ENCODE peak calls at places on chromosomes 11 and 22, in eight cellular contexts. Z is HCT116, E is fibroblast of lung, W is transverse colon, V is SJSA1, A is heart left ventricle, J is hepatocyte, T is pancreas. O is an unnamed sample. For H3K36me3 and H3K4me1, the result is how much of the 10 kb centered on the place peaks cover.

GRCh38 chr11:32829157-32829679 is 509 bp upstream of the PRRG4 start:
- DNase-seq in Z (no peak), E (no peak), W (no peak), V (no peak), A (no peak), J (peak), T (no peak), O (peak)

GRCh38 chr11:16924826-16925494 is 89.3 kb downstream of the PLEKHA7 start:
- DNase-seq in Z (peak), E (peak), W (peak), V (no peak), A (peak), J (peak), T (peak), O (peak)

GRCh38 chr11:66115638-66116410 is 45.8 kb downstream of the PACS1 start:
- DNase-seq in Z (no peak), E (peak), W (no peak), V (no peak), A (no peak), J (no peak), T (no peak), O (no peak)

GRCh38 chr11:117424781-117425180 is 97.1 kb downstream of the CEP164 start:
- DNase-seq in Z (no peak), E (no peak), W (no peak), V (no peak), A (no peak), J (no peak), T (no peak), O (no peak)

GRCh38 chr22:23240639-23241389 is 60.5 kb downstream of the BCR start:
- DNase-seq in Z (no peak), E (no peak), W (no peak), V (no peak), A (no peak), J (no peak), T (no peak), O (no peak)

GRCh38 chr22:38260760-38261477 is 11.9 kb downstream of the TMEM184B start:
- DNase-seq in Z (no peak), E (peak), W (no peak), V (no peak), A (no peak), J (no peak), T (no peak), O (peak)

GRCh38 chr11:35814720-35815305 is 129.0 kb upstream of the LDLRAD3 start:
- DNase-seq in Z (no peak), E (no peak), W (no peak), V (no peak), A (no peak), J (no peak), T (no peak), O (no peak)

GRCh38 chr22:35708917-35709316 is 8.8 kb upstream of the APOL5 start:
- DNase-seq in Z (no peak), E (no peak), W (no peak), V (no peak), A (no peak), J (no peak), T (no peak), O (no peak)

GRCh38 chr11:21552910-21553309 is 640.0 kb upstream of the ANO5 start:
- DNase-seq in Z (no peak), E (peak), W (no peak), V (no peak), A (no peak), J (peak), T (no peak), O (no peak)

GRCh38 chr11:131664246-131664645 is 293.8 kb downstream of the NTM start:
- DNase-seq in Z (no peak), E (no peak), W (no peak), V (no peak), A (no peak), J (no peak), T (no peak), O (no peak)

GRCh38 chr11:72662036-72662435 is 12.2 kb downstream of the PDE2A start:
- DNase-seq in Z (no peak), E (no peak), W (no peak), V (no peak), A (no peak), J (no peak), T (no peak), O (no peak)

GRCh38 chr11:43756575-43756974 is 76.0 kb downstream of the HSD17B12 start:
- DNase-seq in Z (no peak), E (peak), W (no peak), V (no peak), A (no peak), J (no peak), T (no peak), O (peak)

GRCh38 chr11:71245601-71246391 is 6.6 kb downstream of the SHANK2 start:
- DNase-seq in Z (no peak), E (no peak), W (no peak), V (no peak), A (no peak), J (no peak), T (no peak), O (no peak)

GRCh38 chr11:130427049-130427388 is 1.4 kb downstream of the ADAMTS8 start:
- DNase-seq in Z (no peak), E (no peak), W (no peak), V (no peak), A (no peak), J (no peak), T (no peak), O (no peak)
- H3K4me3 ChIP-seq in Z (no peak), E (peak), W (peak), V (no peak), A (peak), J (no peak), T (no peak), O (no peak)

GRCh38 chr22:31691408-31691807 is 29.4 kb upstream of the PISD start:
- DNase-seq in Z (no peak), E (no peak), W (no peak), V (no peak), A (no peak), J (no peak), T (no peak), O (no peak)
- H3K36me3 ChIP-seq in Z (under half), E (under half), W (under half), V (under half), A (under half), J (under half), T (under half), O (half or more)

GRCh38 chr11:128507936-128508335 is 79.4 kb downstream of the ETS1 start:
- DNase-seq in Z (no peak), E (no peak), W (no peak), V (no peak), A (no peak), J (no peak), T (no peak), O (no peak)

GRCh38 chr11:128508785-128509518 is 78.4 kb downstream of the ETS1 start:
- DNase-seq in Z (no peak), E (peak), W (no peak), V (no peak), A (no peak), J (no peak), T (no peak), O (peak)

GRCh38 chr11:128511712-128512111 is 75.6 kb downstream of the ETS1 start:
- DNase-seq in Z (no peak), E (no peak), W (no peak), V (no peak), A (no peak), J (no peak), T (no peak), O (no peak)

GRCh38 chr11:128512478-128513127 is 74.8 kb downstream of the ETS1 start:
- DNase-seq in Z (no peak), E (no peak), W (no peak), V (no peak), A (no peak), J (no peak), T (no peak), O (no peak)

GRCh38 chr11:128509990-128510389 is 77.4 kb downstream of the ETS1 start:
- DNase-seq in Z (no peak), E (peak), W (no peak), V (no peak), A (no peak), J (no peak), T (no peak), O (peak)
- H3K4me1 ChIP-seq in Z (under half), E (under half), W (half or more), V (half or more), A (half or more), J (under half), T (under half), O (half or more)

GRCh38 chr11:104443387-104443786 is 279.4 kb upstream of the PDGFD start:
- DNase-seq in Z (no peak), E (peak), W (no peak), V (no peak), A (no peak), J (no peak), T (no peak), O (no peak)
- H3K4me3 ChIP-seq in Z (no peak), E (no peak), W (no peak), V (no peak), A (no peak), J (no peak), T (no peak), O (no peak)

GRCh38 chr11:57240757-57241156 is 3.7 kb upstream of the APLNR start:
- DNase-seq in Z (no peak), E (no peak), W (no peak), V (no peak), A (no peak), J (no peak), T (no peak), O (no peak)

GRCh38 chr11:57240007-57240406 is 3.0 kb upstream of the APLNR start:
- DNase-seq in Z (no peak), E (no peak), W (no peak), V (no peak), A (no peak), J (no peak), T (no peak), O (no peak)

GRCh38 chr11:57241311-57241972 is 4.4 kb upstream of the APLNR start:
- DNase-seq in Z (no peak), E (no peak), W (no peak), V (no peak), A (no peak), J (no peak), T (no peak), O (no peak)

GRCh38 chr11:57237204-57237681 is at the start of gene APLNR:
- DNase-seq in Z (no peak), E (no peak), W (no peak), V (no peak), A (no peak), J (no peak), T (no peak), O (no peak)

GRCh38 chr11:57239348-57239747 is 2.3 kb upstream of the APLNR start:
- DNase-seq in Z (no peak), E (no peak), W (no peak), V (no peak), A (no peak), J (no peak), T (no peak), O (no peak)
- H3K36me3 ChIP-seq in Z (under half), E (under half), W (under half), V (under half), A (under half), J (under half), T (under half), O (under half)

DNA sequence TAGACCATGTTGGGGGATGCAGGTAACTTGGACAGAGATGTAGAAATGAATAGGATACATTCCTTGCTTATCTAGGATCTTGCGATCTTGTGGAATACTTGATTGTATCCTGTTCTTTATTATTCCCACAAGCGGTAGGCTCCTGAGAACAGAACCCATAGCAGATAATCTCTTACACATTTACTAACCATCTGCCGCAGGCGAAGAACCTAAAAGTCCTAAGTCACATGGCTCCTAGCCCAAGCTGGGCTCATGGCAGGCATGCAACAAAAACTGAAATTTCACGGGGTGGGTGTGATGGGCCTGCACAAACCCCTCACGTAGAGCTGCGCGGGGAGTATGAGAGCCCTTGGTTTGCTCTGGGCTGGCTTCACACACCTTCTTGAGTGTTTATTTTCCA is 177.4 kb upstream of the NECTIN1 start:
- DNase-seq in Z (no peak), E (no peak), W (no peak), V (no peak), A (no peak), J (no peak), T (no peak), O (no peak)
- H3K4me1 ChIP-seq in Z (under half), E (under half), W (half or more), V (under half), A (under half), J (under half), T (under half), O (under half)

DNA sequence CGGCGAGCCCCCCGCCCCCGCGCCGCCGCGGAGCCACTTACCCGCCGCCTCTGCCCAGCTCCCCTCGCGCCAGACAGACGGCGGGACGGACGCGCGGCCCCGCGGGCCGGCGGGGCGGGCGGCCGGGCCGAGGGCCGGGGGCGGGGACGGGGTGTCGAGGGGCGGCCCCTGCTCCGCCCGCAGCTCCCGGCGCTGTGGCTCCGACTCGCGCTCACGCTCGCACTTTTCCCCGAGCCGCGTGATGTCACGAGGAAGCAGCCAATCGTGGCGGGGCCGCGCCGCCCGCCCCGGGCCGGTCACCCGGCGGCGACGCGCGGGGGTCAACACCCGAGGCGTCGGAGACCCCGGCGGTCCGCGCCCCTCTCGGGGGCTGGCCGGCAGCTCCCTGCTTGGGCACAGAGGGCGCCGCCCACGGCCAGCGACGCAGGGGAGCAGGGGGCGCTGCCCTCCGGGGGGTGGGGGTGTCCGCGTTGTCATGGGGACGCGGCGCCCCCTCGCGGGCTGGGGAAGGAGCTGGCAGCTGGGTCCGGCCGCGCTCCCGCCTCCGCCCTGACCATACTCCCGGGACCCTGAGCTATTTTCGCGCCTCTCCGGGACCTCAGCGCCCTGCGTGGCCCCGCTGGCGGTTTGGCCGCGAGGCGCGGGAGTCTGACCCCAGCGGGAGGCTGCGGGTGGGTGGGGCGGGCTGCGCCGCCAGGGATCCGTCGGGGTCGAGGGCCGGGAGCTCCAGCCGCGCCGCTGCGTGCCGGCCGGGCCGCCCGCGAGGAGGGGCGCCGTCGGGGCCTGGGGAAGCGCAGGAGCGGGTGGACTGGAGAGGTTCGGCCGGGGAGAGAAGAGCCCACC is at the start of gene CHRM4:
- DNase-seq in Z (no peak), E (peak), W (peak), V (peak), A (no peak), J (peak), T (peak), O (peak)
- H3K4me3 ChIP-seq in Z (peak), E (peak), W (peak), V (peak), A (peak), J (peak), T (peak), O (peak)

GRCh38 chr22:29816128-29816527 is 21.9 kb downstream of the ASCC2 start:
- DNase-seq in Z (no peak), E (no peak), W (no peak), V (no peak), A (peak), J (no peak), T (peak), O (no peak)

GRCh38 chr22:29815580-29815979 is 22.5 kb downstream of the ASCC2 start:
- DNase-seq in Z (no peak), E (no peak), W (no peak), V (no peak), A (no peak), J (no peak), T (no peak), O (no peak)

GRCh38 chr22:29816980-29817379 is 21.1 kb downstream of the ASCC2 start:
- DNase-seq in Z (no peak), E (no peak), W (no peak), V (no peak), A (no peak), J (no peak), T (no peak), O (no peak)

GRCh38 chr22:29816539-29816938 is 21.5 kb downstream of the ASCC2 start:
- DNase-seq in Z (no peak), E (no peak), W (no peak), V (no peak), A (no peak), J (no peak), T (no peak), O (no peak)

GRCh38 chr22:29817724-29818123 is 20.4 kb downstream of the ASCC2 start:
- DNase-seq in Z (no peak), E (no peak), W (no peak), V (no peak), A (no peak), J (no peak), T (no peak), O (no peak)
- H3K36me3 ChIP-seq in Z (under half), E (under half), W (under half), V (half or more), A (under half), J (under half), T (under half), O (half or more)

DNA sequence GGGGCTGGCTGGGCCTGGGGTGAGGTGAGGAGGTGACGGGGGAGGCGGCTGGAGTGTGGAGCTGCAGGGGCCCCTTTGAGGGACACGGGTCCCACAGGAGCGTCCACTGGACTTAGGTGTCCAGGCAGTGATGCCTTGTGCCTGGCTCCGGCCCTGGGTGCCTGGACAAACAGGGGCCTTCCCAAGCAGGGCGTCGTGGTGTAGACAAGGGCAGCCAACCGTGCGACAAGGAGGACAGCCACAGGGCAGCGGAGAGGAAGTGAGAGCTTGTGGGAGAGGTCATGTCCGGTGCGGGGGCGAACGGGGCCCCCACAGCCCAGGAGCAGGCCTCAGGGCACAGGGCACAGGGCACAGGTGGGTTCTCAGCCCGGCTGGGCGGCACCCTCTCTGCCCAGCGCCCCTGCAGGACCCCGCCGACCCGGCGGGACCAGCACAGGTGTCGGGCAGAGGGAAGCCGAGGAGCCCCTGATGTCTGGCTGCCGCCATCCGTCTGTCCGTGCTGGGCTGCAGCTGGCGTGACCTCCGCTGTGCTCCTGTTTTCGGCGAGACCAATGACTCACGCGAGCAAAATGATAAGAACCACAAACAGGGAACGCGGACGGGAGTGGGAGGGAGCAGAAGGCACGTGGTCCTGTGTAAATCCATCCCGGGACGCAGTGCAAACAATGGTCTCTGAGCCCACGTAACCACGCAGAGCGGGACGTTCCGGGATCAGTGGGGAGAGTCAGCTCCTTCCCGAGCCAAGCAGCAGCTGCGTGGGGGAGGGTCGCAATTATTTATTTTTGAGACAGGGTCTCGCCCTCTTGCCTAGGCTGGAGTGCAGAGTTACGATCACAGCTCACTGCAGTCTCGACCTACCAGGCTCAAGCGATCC is 49.1 kb upstream of the A4GALT start:
- DNase-seq in Z (no peak), E (peak), W (peak), V (peak), A (peak), J (peak), T (peak), O (no peak)
- H3K4me1 ChIP-seq in Z (under half), E (under half), W (under half), V (under half), A (under half), J (under half), T (under half), O (under half)

DNA sequence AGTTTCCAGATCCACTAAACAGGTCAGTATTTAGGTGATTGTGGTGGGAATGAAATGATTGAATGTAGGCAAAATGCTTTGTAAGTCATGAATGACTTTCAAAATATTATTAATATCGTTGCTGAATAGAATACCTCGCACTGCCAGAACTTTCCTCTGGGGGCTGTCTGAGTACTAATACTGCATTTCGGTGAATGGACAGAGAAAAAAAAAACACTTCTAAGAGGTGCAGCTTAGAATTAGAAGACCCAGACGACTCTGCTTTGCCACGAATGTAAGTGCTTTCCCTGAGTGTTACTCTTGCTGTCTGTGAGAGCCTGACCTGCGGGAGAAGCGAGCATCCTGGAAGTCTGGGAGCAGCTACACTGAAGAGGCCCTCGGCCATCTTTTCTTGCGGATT is 95.0 kb downstream of the SCN3B start:
- DNase-seq in Z (no peak), E (peak), W (no peak), V (no peak), A (no peak), J (no peak), T (no peak), O (peak)
- H3K4me3 ChIP-seq in Z (no peak), E (no peak), W (peak), V (peak), A (peak), J (no peak), T (no peak), O (peak)

O was measured in adipocyte.